ENCODE peak calls at places on chromosomes 3 and 15, in eight cellular contexts. S is psoas muscle; L is esophagus squamous epithelium; P is activated naive CD4-positive, alpha-beta T cell treated with anti-CD3 and anti-CD28 coated beads for 36 hours; Z is kidney glomerular epithelial cell; W is CD8-positive, alpha-beta memory T cell; I is substantia nigra; K is activated CD4-positive, alpha-beta T cell treated with anti-CD3 and anti-CD28 coated beads for 36 hours. N is an unnamed sample.

GRCh38 chr3:114308830-114309229 is 15.0 kb downstream of the TIGIT start:
- DNase-seq in I (no peak), K (peak), W (peak), S (no peak), P (peak), L (no peak), Z (no peak), N (peak)

GRCh38 chr15:90046846-90047481 is 45.8 kb downstream of the ZNF710 start:
- DNase-seq in I (no peak), S (peak), W (peak), P (no peak), Z (no peak), K (no peak), L (no peak), N (no peak)

GRCh38 chr3:67998222-67998760 is 343.9 kb upstream of the SUCLG2 start:
- DNase-seq in K (no peak), W (no peak), P (no peak), Z (no peak), I (no peak), S (no peak), L (no peak), N (no peak)

GRCh38 chr15:26352909-26353308 is 420.0 kb downstream of the GABRB3 start:
- DNase-seq in W (no peak), I (no peak), L (no peak), S (no peak), P (no peak), K (no peak), Z (no peak), N (no peak)

GRCh38 chr15:42387603-42388002 is 28.3 kb downstream of the CAPN3 start:
- DNase-seq in P (no peak), Z (no peak), K (no peak), S (no peak), L (no peak), W (no peak), I (no peak), N (no peak)

GRCh38 chr15:84142888-84143337 is 92.7 kb upstream of the GOLGA6L4 start:
- DNase-seq in S (peak), Z (peak), K (peak), I (peak), W (peak), L (no peak), P (peak), N (peak)

GRCh38 chr3:124492824-124493223 is 237.4 kb upstream of the UMPS start:
- DNase-seq in I (peak), K (peak), W (no peak), Z (peak), L (no peak), S (no peak), P (peak), N (no peak)

GRCh38 chr3:16148783-16149182 is 25.7 kb upstream of the GALNT15 start:
- DNase-seq in L (no peak), I (no peak), Z (peak), P (no peak), S (peak), W (no peak), K (no peak), N (no peak)

GRCh38 chr3:52246728-52247454 is 1.3 kb downstream of the PPM1M start:
- DNase-seq in K (peak), S (peak), I (no peak), Z (no peak), W (peak), P (peak), L (no peak), N (no peak)

GRCh38 chr3:127784865-127785710 is 37.2 kb downstream of the MGLL start:
- DNase-seq in S (no peak), P (no peak), W (no peak), L (no peak), K (no peak), I (no peak), Z (no peak), N (no peak)

GRCh38 chr15:79562538-79563298 is 130.6 kb downstream of the MINAR1 start:
- DNase-seq in L (no peak), I (no peak), Z (no peak), P (no peak), K (no peak), W (no peak), S (no peak), N (no peak)

GRCh38 chr3:23389089-23389488 is 186.0 kb downstream of the UBE2E2 start:
- DNase-seq in L (no peak), S (no peak), Z (no peak), P (no peak), I (no peak), K (no peak), W (no peak), N (no peak)

GRCh38 chr3:12350151-12350813 is 61.4 kb downstream of the PPARG start:
- DNase-seq in Z (no peak), W (no peak), S (no peak), P (no peak), L (no peak), K (no peak), I (no peak), N (no peak)

GRCh38 chr3:16468114-16469098 is 45.1 kb downstream of the RFTN1 start:
- DNase-seq in W (no peak), S (no peak), Z (no peak), P (peak), L (no peak), K (peak), I (no peak), N (no peak)

GRCh38 chr3:196179380-196180308 is 31.6 kb downstream of the ZDHHC19 start:
- DNase-seq in K (peak), L (no peak), W (peak), I (peak), P (peak), Z (peak), S (peak), N (peak)

GRCh38 chr3:2097641-2098191 is 950 bp upstream of the CNTN4 start:
- DNase-seq in Z (no peak), S (no peak), I (no peak), P (no peak), W (no peak), L (no peak), K (peak), N (no peak)

GRCh38 chr3:34365766-34366165 is 567.3 kb downstream of the PDCD6IP start:
- DNase-seq in Z (no peak), W (no peak), S (no peak), K (no peak), I (no peak), P (no peak), L (no peak), N (no peak)

GRCh38 chr3:112958749-112959560 is 15.9 kb downstream of the CD200R1 start:
- DNase-seq in S (no peak), P (peak), W (no peak), L (no peak), K (peak), I (no peak), Z (no peak), N (no peak)

GRCh38 chr3:55173504-55173903 is 245.6 kb upstream of the LRTM1 start:
- DNase-seq in W (no peak), K (no peak), L (no peak), P (no peak), I (no peak), Z (no peak), S (no peak), N (no peak)

GRCh38 chr3:25176999-25177398 is 251.1 kb upstream of the RARB start:
- DNase-seq in Z (no peak), W (no peak), I (no peak), S (no peak), K (no peak), L (no peak), P (no peak), N (no peak)

GRCh38 chr3:177618873-177619771 is 421.8 kb upstream of the TBL1XR1 start:
- DNase-seq in I (no peak), P (no peak), L (no peak), K (no peak), S (no peak), W (no peak), Z (no peak), N (no peak)